ENCODE peak calls at places on chromosome 18, in five cellular contexts. S is CD8-positive, alpha-beta memory T cell; T is mesendoderm; U is heart right ventricle; I is CD4-positive, alpha-beta memory T cell. H is an unnamed sample.

GRCh38 chr18:38923136-38923535 is 1357.5 kb upstream of the CELF4 start:
- DNase-seq in S (no peak), T (peak; percentile 90), I (no peak), U (no peak), H (no peak)

GRCh38 chr18:73691118-73691517 is 456.5 kb downstream of the FBXO15 start:
- DNase-seq in U (no peak), S (no peak), I (no peak), T (peak; percentile 7), H (no peak)

GRCh38 chr18:45413180-45413836 is 202.0 kb upstream of the SLC14A2 start:
- DNase-seq in S (no peak), U (no peak), I (no peak), T (peak; percentile 5), H (no peak)

GRCh38 chr18:13629841-13630747 is 96.3 kb downstream of the FAM210A start:
- DNase-seq in I (peak; percentile 46), T (peak; percentile 81), U (no peak), S (peak; percentile 70), H (peak; percentile 49)

GRCh38 chr18:3248670-3249359 is 1.2 kb downstream of the MYL12A start:
- DNase-seq in U (no peak), I (peak; percentile 57), S (no peak), T (no peak), H (peak; percentile 57)

GRCh38 chr18:23805898-23806297 is 116.6 kb downstream of the LAMA3 start:
- DNase-seq in S (no peak), U (no peak), I (no peak), T (no peak), H (no peak)

GRCh38 chr18:14958701-14959100 is 210.7 kb downstream of the ANKRD30B start:
- DNase-seq in S (no peak), I (no peak), U (no peak), T (no peak), H (no peak)

GRCh38 chr18:49321800-49322461 is 138.5 kb downstream of the DYM start:
- DNase-seq in U (no peak), S (no peak), T (peak; percentile 21), I (no peak), H (no peak)

GRCh38 chr18:31294199-31294747 is 23.7 kb upstream of the DSG1 start:
- DNase-seq in I (no peak), T (no peak), U (no peak), S (no peak), H (no peak)

GRCh38 chr18:54165450-54165849 is 59.0 kb downstream of the MBD2 start:
- DNase-seq in I (no peak), U (no peak), T (no peak), S (no peak), H (no peak)
- H3K36me3 ChIP-seq in I (peaks cover 35% of the 10 kb centered on the region), U (no peaks in the 10 kb centered on the region), T (no peaks in the 10 kb centered on the region), S (peaks cover 35% of the 10 kb centered on the region), H (no peaks in the 10 kb centered on the region)

DNA sequence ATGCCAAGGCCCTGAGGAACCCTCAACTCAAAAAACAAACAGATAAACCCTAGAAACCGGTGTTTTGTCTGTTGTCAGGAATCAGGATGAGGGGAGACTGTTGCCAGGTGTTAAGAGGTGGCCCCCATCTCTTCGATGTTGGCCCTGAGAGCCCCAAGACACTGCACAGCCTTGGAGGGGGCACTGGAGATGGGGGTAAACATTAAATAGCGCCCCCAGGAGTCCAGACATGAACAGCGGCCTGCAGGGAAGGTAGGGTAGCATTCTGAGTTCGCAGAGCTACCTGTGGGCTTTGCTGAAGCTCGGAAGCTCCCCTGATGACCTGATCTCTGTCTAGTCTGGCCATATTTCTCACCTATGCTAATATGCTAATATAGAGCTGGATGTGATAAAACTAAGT is 97.6 kb upstream of the SMAD2 start:
- DNase-seq in I (no peak), U (no peak), T (no peak), S (no peak), H (no peak)
- H3K27ac ChIP-seq in I (no peak overlapping the region), U (no peak overlapping the region), T (no peak overlapping the region), S (no peak overlapping the region), H (no peak overlapping the region)

GRCh38 chr18:731185-731584 is 18.8 kb upstream of the ENOSF1 start:
- DNase-seq in T (no peak), I (no peak), S (no peak), U (no peak), H (no peak)
- H3K36me3 ChIP-seq in T (peaks cover 2% of the 10 kb centered on the region), I (peaks cover 8% of the 10 kb centered on the region), S (peaks cover 5% of the 10 kb centered on the region), U (no peaks in the 10 kb centered on the region), H (peaks cover 7% of the 10 kb centered on the region)

DNA sequence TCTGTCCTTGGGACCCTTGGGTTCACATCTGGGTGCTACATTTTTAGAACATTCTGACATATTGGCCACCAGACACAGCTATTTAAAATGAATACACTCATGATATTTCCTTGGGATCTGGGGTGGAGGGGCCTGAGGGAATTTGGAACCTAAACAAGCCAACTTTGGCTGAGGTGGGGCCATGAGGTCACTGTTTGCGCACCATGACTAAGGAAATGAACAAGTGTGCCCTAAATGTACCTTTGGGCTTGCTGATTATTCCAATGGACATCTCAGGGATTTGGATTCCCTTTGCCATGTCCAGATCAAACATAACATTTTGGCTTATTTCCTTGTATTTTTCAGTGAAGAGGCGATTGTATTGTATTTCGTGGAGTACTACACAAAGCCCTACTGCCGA is 80.5 kb upstream of the SEC11C start:
- DNase-seq in T (no peak), U (no peak), I (no peak), S (no peak), H (no peak)
- H3K27ac ChIP-seq in T (no peak overlapping the region), U (peak overlapping the region; percentile 42), I (no peak overlapping the region), S (no peak overlapping the region), H (no peak overlapping the region)

GRCh38 chr18:79912994-79913831 is 38.2 kb downstream of the SLC66A2 start:
- DNase-seq in U (no peak), T (no peak), I (no peak), S (no peak), H (no peak)
- H3K36me3 ChIP-seq in U (peaks cover under 1% of the 10 kb centered on the region), T (no peaks in the 10 kb centered on the region), I (no peaks in the 10 kb centered on the region), S (no peaks in the 10 kb centered on the region), H (no peaks in the 10 kb centered on the region)

GRCh38 chr18:26458526-26459232 is 89.7 kb downstream of the KCTD1 start:
- DNase-seq in S (no peak), U (no peak), T (no peak), I (no peak), H (no peak)
- H3K27ac ChIP-seq in S (no peak overlapping the region), U (no peak overlapping the region), T (no peak overlapping the region), I (no peak overlapping the region), H (no peak overlapping the region)

DNA sequence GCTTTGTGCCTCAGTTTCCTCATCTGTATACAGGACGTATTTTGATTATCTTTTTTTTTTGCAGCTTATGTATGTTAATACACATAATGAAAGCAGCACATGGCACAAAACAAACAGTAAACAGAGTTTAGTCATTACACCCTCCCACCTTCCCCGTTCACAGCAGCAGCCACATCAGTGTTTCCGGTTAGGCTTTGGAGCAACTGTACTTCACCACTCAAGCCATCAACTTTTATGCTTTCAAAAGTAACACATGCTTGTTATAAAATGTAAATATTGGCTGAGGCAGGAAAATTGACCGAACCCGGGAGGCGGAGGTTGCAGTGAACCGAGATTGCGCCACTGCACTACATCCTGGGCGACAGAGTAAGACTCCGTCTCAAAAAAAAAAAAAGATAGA is 117.3 kb downstream of the MTCL1 start:
- DNase-seq in S (no peak), U (no peak), T (no peak), I (no peak), H (no peak)
- H3K36me3 ChIP-seq in S (no peaks in the 10 kb centered on the region), U (no peaks in the 10 kb centered on the region), T (no peaks in the 10 kb centered on the region), I (no peaks in the 10 kb centered on the region), H (no peaks in the 10 kb centered on the region)

GRCh38 chr18:27033722-27034121 is 151.4 kb downstream of the CHST9 start:
- DNase-seq in U (no peak), T (peak; percentile 67), S (no peak), I (no peak), H (no peak)

DNA sequence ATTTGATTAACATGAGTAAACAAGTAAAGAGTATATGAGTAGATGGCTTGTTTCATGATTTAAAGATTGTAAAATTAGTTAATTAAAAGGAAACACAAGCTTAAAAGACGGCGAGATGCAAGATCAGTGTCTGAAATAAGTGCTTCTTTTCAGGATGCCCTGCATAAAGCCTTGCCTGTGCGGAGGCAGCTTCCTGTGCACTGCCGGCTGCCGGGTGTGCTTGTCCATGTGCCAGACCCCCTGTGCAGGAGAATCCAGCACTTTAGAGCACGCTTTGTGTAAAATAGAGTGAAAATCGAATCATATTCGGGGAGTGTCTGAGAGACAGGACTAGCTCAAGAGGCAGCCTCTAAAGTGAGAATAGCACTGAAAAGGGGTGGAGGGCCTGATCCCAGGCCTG is 154.7 kb downstream of the CHST9 start:
- DNase-seq in U (no peak), I (no peak), S (no peak), T (no peak), H (no peak)
- H3K27ac ChIP-seq in U (no peak overlapping the region), I (no peak overlapping the region), S (no peak overlapping the region), T (no peak overlapping the region), H (no peak overlapping the region)